ENCODE peak calls at places on chromosomes 5 and 9, in eight cellular contexts. One of them, this sample, is unnamed.

GRCh38 chr9:26665676-26666075 is 226.9 kb downstream of the CAAP1 start:
- DNase-seq in HTR-8/SVneo: no peak
- DNase-seq in stimulated activated CD8-positive, alpha-beta memory T cell treated with anti-CD3 and anti-CD28 coated beads, Interleukin-15, amount 100 ng/mL, for 48 hours: no peak
- DNase-seq in NCI-H1930: no peak
- DNase-seq in AG10803: no peak
- DNase-seq in CD4-positive, alpha-beta T cell: no peak
- DNase-seq in activated CD4-positive, alpha-beta T cell treated with anti-CD3 and anti-CD28 coated beads, Interleukin-2, amount 10 ng/mL, durations not matched to agents 7 days and 5 days: no peak
- DNase-seq in EL: no peak
- DNase-seq in this sample: no peak

GRCh38 chr5:54959673-54960418 is 25.5 kb downstream of the ESM1 start:
- DNase-seq in HTR-8/SVneo: no peak
- DNase-seq in stimulated activated CD8-positive, alpha-beta memory T cell treated with anti-CD3 and anti-CD28 coated beads, Interleukin-15, amount 100 ng/mL, for 48 hours: peak; percentile 21
- DNase-seq in NCI-H1930: peak; percentile 1
- DNase-seq in AG10803: no peak
- DNase-seq in CD4-positive, alpha-beta T cell: no peak
- DNase-seq in activated CD4-positive, alpha-beta T cell treated with anti-CD3 and anti-CD28 coated beads, Interleukin-2, amount 10 ng/mL, durations not matched to agents 7 days and 5 days: peak; percentile 21
- DNase-seq in EL: peak; percentile 18
- DNase-seq in this sample: no peak

GRCh38 chr5:110032386-110032785 is 342.7 kb downstream of the MAN2A1 start:
- DNase-seq in HTR-8/SVneo: no peak
- DNase-seq in stimulated activated CD8-positive, alpha-beta memory T cell treated with anti-CD3 and anti-CD28 coated beads, Interleukin-15, amount 100 ng/mL, for 48 hours: no peak
- DNase-seq in NCI-H1930: no peak
- DNase-seq in AG10803: no peak
- DNase-seq in CD4-positive, alpha-beta T cell: no peak
- DNase-seq in activated CD4-positive, alpha-beta T cell treated with anti-CD3 and anti-CD28 coated beads, Interleukin-2, amount 10 ng/mL, durations not matched to agents 7 days and 5 days: no peak
- DNase-seq in EL: no peak
- DNase-seq in this sample: no peak

GRCh38 chr9:134681061-134681661 is 39.6 kb downstream of the COL5A1 start:
- DNase-seq in HTR-8/SVneo: no peak
- DNase-seq in stimulated activated CD8-positive, alpha-beta memory T cell treated with anti-CD3 and anti-CD28 coated beads, Interleukin-15, amount 100 ng/mL, for 48 hours: no peak
- DNase-seq in NCI-H1930: no peak
- DNase-seq in AG10803: no peak
- DNase-seq in CD4-positive, alpha-beta T cell: no peak
- DNase-seq in activated CD4-positive, alpha-beta T cell treated with anti-CD3 and anti-CD28 coated beads, Interleukin-2, amount 10 ng/mL, durations not matched to agents 7 days and 5 days: no peak
- DNase-seq in EL: peak; percentile 71
- DNase-seq in this sample: no peak

GRCh38 chr5:33631786-33632185 is 191.0 kb downstream of the TARS1 start:
- DNase-seq in HTR-8/SVneo: no peak
- DNase-seq in stimulated activated CD8-positive, alpha-beta memory T cell treated with anti-CD3 and anti-CD28 coated beads, Interleukin-15, amount 100 ng/mL, for 48 hours: no peak
- DNase-seq in NCI-H1930: no peak
- DNase-seq in AG10803: peak; percentile 24
- DNase-seq in CD4-positive, alpha-beta T cell: no peak
- DNase-seq in activated CD4-positive, alpha-beta T cell treated with anti-CD3 and anti-CD28 coated beads, Interleukin-2, amount 10 ng/mL, durations not matched to agents 7 days and 5 days: no peak
- DNase-seq in EL: peak; percentile 6
- DNase-seq in this sample: no peak

GRCh38 chr9:33159760-33160127 is 7.4 kb downstream of the B4GALT1 start:
- DNase-seq in HTR-8/SVneo: no peak
- DNase-seq in stimulated activated CD8-positive, alpha-beta memory T cell treated with anti-CD3 and anti-CD28 coated beads, Interleukin-15, amount 100 ng/mL, for 48 hours: peak; percentile 58
- DNase-seq in NCI-H1930: no peak
- DNase-seq in AG10803: peak; percentile 78
- DNase-seq in CD4-positive, alpha-beta T cell: peak; percentile 34
- DNase-seq in activated CD4-positive, alpha-beta T cell treated with anti-CD3 and anti-CD28 coated beads, Interleukin-2, amount 10 ng/mL, durations not matched to agents 7 days and 5 days: peak; percentile 53
- DNase-seq in EL: peak; percentile 91
- DNase-seq in this sample: peak; percentile 20

GRCh38 chr5:40681351-40682311 is 1.9 kb downstream of the PTGER4 start:
- DNase-seq in HTR-8/SVneo: no peak
- DNase-seq in stimulated activated CD8-positive, alpha-beta memory T cell treated with anti-CD3 and anti-CD28 coated beads, Interleukin-15, amount 100 ng/mL, for 48 hours: no peak
- DNase-seq in NCI-H1930: no peak
- DNase-seq in AG10803: peak; percentile 18
- DNase-seq in CD4-positive, alpha-beta T cell: no peak
- DNase-seq in activated CD4-positive, alpha-beta T cell treated with anti-CD3 and anti-CD28 coated beads, Interleukin-2, amount 10 ng/mL, durations not matched to agents 7 days and 5 days: peak; percentile 40
- DNase-seq in EL: peak; percentile 24
- DNase-seq in this sample: no peak

GRCh38 chr9:127104465-127105311 is 17.7 kb downstream of the ANGPTL2 start:
- DNase-seq in HTR-8/SVneo: no peak
- DNase-seq in stimulated activated CD8-positive, alpha-beta memory T cell treated with anti-CD3 and anti-CD28 coated beads, Interleukin-15, amount 100 ng/mL, for 48 hours: no peak
- DNase-seq in NCI-H1930: no peak
- DNase-seq in AG10803: peak; percentile 59
- DNase-seq in CD4-positive, alpha-beta T cell: no peak
- DNase-seq in activated CD4-positive, alpha-beta T cell treated with anti-CD3 and anti-CD28 coated beads, Interleukin-2, amount 10 ng/mL, durations not matched to agents 7 days and 5 days: no peak
- DNase-seq in EL: no peak
- DNase-seq in this sample: no peak

GRCh38 chr5:62152394-62153123 is 153.4 kb upstream of the KIF2A start:
- DNase-seq in HTR-8/SVneo: no peak
- DNase-seq in stimulated activated CD8-positive, alpha-beta memory T cell treated with anti-CD3 and anti-CD28 coated beads, Interleukin-15, amount 100 ng/mL, for 48 hours: no peak
- DNase-seq in NCI-H1930: no peak
- DNase-seq in AG10803: peak; percentile 4
- DNase-seq in CD4-positive, alpha-beta T cell: no peak
- DNase-seq in activated CD4-positive, alpha-beta T cell treated with anti-CD3 and anti-CD28 coated beads, Interleukin-2, amount 10 ng/mL, durations not matched to agents 7 days and 5 days: no peak
- DNase-seq in EL: no peak
- DNase-seq in this sample: no peak

GRCh38 chr5:124902097-124902821 is 155.8 kb upstream of the ZNF608 start:
- DNase-seq in HTR-8/SVneo: no peak
- DNase-seq in stimulated activated CD8-positive, alpha-beta memory T cell treated with anti-CD3 and anti-CD28 coated beads, Interleukin-15, amount 100 ng/mL, for 48 hours: peak; percentile 8
- DNase-seq in NCI-H1930: no peak
- DNase-seq in AG10803: peak; percentile 23
- DNase-seq in CD4-positive, alpha-beta T cell: no peak
- DNase-seq in activated CD4-positive, alpha-beta T cell treated with anti-CD3 and anti-CD28 coated beads, Interleukin-2, amount 10 ng/mL, durations not matched to agents 7 days and 5 days: peak; percentile 9
- DNase-seq in EL: peak; percentile 31
- DNase-seq in this sample: no peak

GRCh38 chr5:90473321-90474234 is 993 bp downstream of the MBLAC2 start:
- DNase-seq in HTR-8/SVneo: no peak
- DNase-seq in stimulated activated CD8-positive, alpha-beta memory T cell treated with anti-CD3 and anti-CD28 coated beads, Interleukin-15, amount 100 ng/mL, for 48 hours: no peak
- DNase-seq in NCI-H1930: no peak
- DNase-seq in AG10803: no peak
- DNase-seq in CD4-positive, alpha-beta T cell: peak; percentile 13
- DNase-seq in activated CD4-positive, alpha-beta T cell treated with anti-CD3 and anti-CD28 coated beads, Interleukin-2, amount 10 ng/mL, durations not matched to agents 7 days and 5 days: peak; percentile 26
- DNase-seq in EL: peak; percentile 33
- DNase-seq in this sample: peak; percentile 1

GRCh38 chr5:89313804-89314588 is 431.0 kb upstream of the MEF2C start:
- DNase-seq in HTR-8/SVneo: no peak
- DNase-seq in stimulated activated CD8-positive, alpha-beta memory T cell treated with anti-CD3 and anti-CD28 coated beads, Interleukin-15, amount 100 ng/mL, for 48 hours: peak; percentile 3
- DNase-seq in NCI-H1930: no peak
- DNase-seq in AG10803: peak; percentile 82
- DNase-seq in CD4-positive, alpha-beta T cell: no peak
- DNase-seq in activated CD4-positive, alpha-beta T cell treated with anti-CD3 and anti-CD28 coated beads, Interleukin-2, amount 10 ng/mL, durations not matched to agents 7 days and 5 days: no peak
- DNase-seq in EL: peak; percentile 70
- DNase-seq in this sample: peak; percentile 25

GRCh38 chr5:170287532-170287931 is 10.0 kb downstream of the LCP2 start:
- DNase-seq in HTR-8/SVneo: no peak
- DNase-seq in stimulated activated CD8-positive, alpha-beta memory T cell treated with anti-CD3 and anti-CD28 coated beads, Interleukin-15, amount 100 ng/mL, for 48 hours: no peak
- DNase-seq in NCI-H1930: no peak
- DNase-seq in AG10803: peak; percentile 2
- DNase-seq in CD4-positive, alpha-beta T cell: no peak
- DNase-seq in activated CD4-positive, alpha-beta T cell treated with anti-CD3 and anti-CD28 coated beads, Interleukin-2, amount 10 ng/mL, durations not matched to agents 7 days and 5 days: no peak
- DNase-seq in EL: no peak
- DNase-seq in this sample: no peak

GRCh38 chr5:137201876-137202275 is 297.2 kb downstream of the SPOCK1 start:
- DNase-seq in HTR-8/SVneo: no peak
- DNase-seq in stimulated activated CD8-positive, alpha-beta memory T cell treated with anti-CD3 and anti-CD28 coated beads, Interleukin-15, amount 100 ng/mL, for 48 hours: no peak
- DNase-seq in NCI-H1930: no peak
- DNase-seq in AG10803: peak; percentile 92
- DNase-seq in CD4-positive, alpha-beta T cell: no peak
- DNase-seq in activated CD4-positive, alpha-beta T cell treated with anti-CD3 and anti-CD28 coated beads, Interleukin-2, amount 10 ng/mL, durations not matched to agents 7 days and 5 days: no peak
- DNase-seq in EL: peak; percentile 58
- DNase-seq in this sample: peak; percentile 22

GRCh38 chr9:89223398-89223977 is 44.9 kb upstream of the SHC3 start:
- DNase-seq in HTR-8/SVneo: no peak
- DNase-seq in stimulated activated CD8-positive, alpha-beta memory T cell treated with anti-CD3 and anti-CD28 coated beads, Interleukin-15, amount 100 ng/mL, for 48 hours: no peak
- DNase-seq in NCI-H1930: no peak
- DNase-seq in AG10803: peak; percentile 69
- DNase-seq in CD4-positive, alpha-beta T cell: no peak
- DNase-seq in activated CD4-positive, alpha-beta T cell treated with anti-CD3 and anti-CD28 coated beads, Interleukin-2, amount 10 ng/mL, durations not matched to agents 7 days and 5 days: no peak
- DNase-seq in EL: no peak
- DNase-seq in this sample: no peak

GRCh38 chr5:138900281-138900965 is 25.3 kb upstream of the LRRTM2 start:
- DNase-seq in HTR-8/SVneo: peak; percentile 49
- DNase-seq in stimulated activated CD8-positive, alpha-beta memory T cell treated with anti-CD3 and anti-CD28 coated beads, Interleukin-15, amount 100 ng/mL, for 48 hours: peak; percentile 1
- DNase-seq in NCI-H1930: no peak
- DNase-seq in AG10803: peak; percentile 9
- DNase-seq in CD4-positive, alpha-beta T cell: no peak
- DNase-seq in activated CD4-positive, alpha-beta T cell treated with anti-CD3 and anti-CD28 coated beads, Interleukin-2, amount 10 ng/mL, durations not matched to agents 7 days and 5 days: peak; percentile 7
- DNase-seq in EL: peak; percentile 75
- DNase-seq in this sample: no peak